ENCODE peak calls at places on chromosome X, in four cellular contexts. N is SK-N-SH, U is HepG2, O is K562. E is an unnamed sample.

GRCh38 chrX:68186552-68187262 is 246.6 kb downstream of the OPHN1 start:
- DNase-seq in U (no peak), O (no peak), N (no peak), E (peak)

GRCh38 chrX:153669174-153669890 is 4.3 kb downstream of the PNCK start:
- DNase-seq in U (no peak), O (peak), N (peak), E (no peak)

GRCh38 chrX:118594697-118595420 is 99.2 kb downstream of the DOCK11 start:
- DNase-seq in O (no peak), N (no peak), U (no peak), E (no peak)

GRCh38 chrX:47278684-47279083 is 45.9 kb downstream of the USP11 start:
- DNase-seq in U (peak), N (no peak), O (no peak), E (no peak)

GRCh38 chrX:45803383-45803921 is 602.8 kb upstream of the DIPK2B start:
- DNase-seq in U (no peak), N (no peak), O (no peak), E (peak)

GRCh38 chrX:20116087-20116574 is 576 bp downstream of the MAP7D2 start:
- DNase-seq in U (no peak), O (no peak), N (peak), E (no peak)

GRCh38 chrX:106415276-106415895 is 196.4 kb upstream of the RADX start:
- DNase-seq in N (peak), O (peak), U (peak), E (no peak)

GRCh38 chrX:44105228-44105913 is 132.2 kb upstream of the NDP start:
- DNase-seq in U (no peak), N (peak), O (no peak), E (no peak)

GRCh38 chrX:30653415-30654131 is at the start of gene GK:
- DNase-seq in N (peak), O (peak), U (no peak), E (no peak)

GRCh38 chrX:41047878-41048534 is 37.2 kb upstream of the USP9X start:
- DNase-seq in U (peak), O (peak), N (no peak), E (no peak)

GRCh38 chrX:53294024-53294648 is 12.8 kb upstream of the IQSEC2 start:
- DNase-seq in U (no peak), N (no peak), O (peak), E (peak)

GRCh38 chrX:45710081-45710801 is 509.6 kb upstream of the DIPK2B start:
- DNase-seq in O (no peak), U (no peak), N (peak), E (no peak)

GRCh38 chrX:36241397-36241796 is 321.9 kb downstream of the CFAP47 start:
- DNase-seq in U (no peak), O (no peak), N (no peak), E (no peak)

GRCh38 chrX:16750136-16750535 is 30.7 kb downstream of the SYAP1 start:
- DNase-seq in U (no peak), N (no peak), O (no peak), E (no peak)

GRCh38 chrX:46913710-46914109 is 1.5 kb downstream of the JADE3 start:
- DNase-seq in O (no peak), U (peak), N (peak), E (no peak)

GRCh38 chrX:16825306-16826035 is 39.2 kb downstream of the TXLNG start:
- DNase-seq in U (peak), N (peak), O (no peak), E (no peak)

GRCh38 chrX:154046262-154046771 is 26.6 kb upstream of the IRAK1 start:
- DNase-seq in N (no peak), O (no peak), U (no peak), E (no peak)

GRCh38 chrX:130631011-130631410 is 229.2 kb downstream of the RBMX2 start:
- DNase-seq in N (no peak), O (no peak), U (no peak), E (no peak)

GRCh38 chrX:103941201-103941975 is 21.0 kb upstream of the TMSB15B start:
- DNase-seq in N (peak), O (peak), U (no peak), E (no peak)

GRCh38 chrX:115632455-115632854 is 71.5 kb downstream of the PLS3 start:
- DNase-seq in U (no peak), O (no peak), N (no peak), E (no peak)

GRCh38 chrX:26927419-26927818 is 535.7 kb downstream of the PPP4R3C start:
- DNase-seq in O (no peak), U (no peak), N (no peak), E (no peak)

GRCh38 chrX:29841750-29842149 is 373.6 kb upstream of the MAGEB2 start:
- DNase-seq in N (no peak), O (no peak), U (no peak), E (no peak)

GRCh38 chrX:150581093-150581775 is 12.8 kb downstream of the MTM1 start:
- DNase-seq in N (no peak), U (peak), O (no peak), E (no peak)

GRCh38 chrX:8147216-8147615 is 23.9 kb downstream of the VCX2 start:
- DNase-seq in O (no peak), N (no peak), U (no peak), E (no peak)

GRCh38 chrX:40237745-40238178 is 140.0 kb upstream of the BCOR start:
- DNase-seq in O (no peak), U (no peak), N (no peak), E (no peak)

GRCh38 chrX:132822634-132823012 is 135.8 kb downstream of the HS6ST2 start:
- DNase-seq in U (no peak), O (no peak), N (no peak), E (no peak)

GRCh38 chrX:48677456-48678030 is 6.1 kb upstream of the WAS start:
- DNase-seq in U (peak), N (no peak), O (no peak), E (no peak)

GRCh38 chrX:51376672-51377071 is 44.0 kb downstream of the NUDT10 start:
- DNase-seq in O (no peak), N (no peak), U (no peak), E (no peak)
- TF ChIP-seq POLR2AphosphoS5 in O (no peak), N (no peak), U (no peak), E (no peak)

GRCh38 chrX:65588795-65589194 is 54.2 kb upstream of the LAS1L start:
- DNase-seq in N (no peak), O (no peak), U (no peak), E (no peak)

GRCh38 chrX:65591206-65591605 is 56.6 kb upstream of the LAS1L start:
- DNase-seq in O (no peak), N (no peak), U (no peak), E (no peak)

GRCh38 chrX:65586491-65586890 is 51.9 kb upstream of the LAS1L start:
- DNase-seq in O (no peak), U (no peak), N (no peak), E (no peak)

GRCh38 chrX:65589304-65589703 is 54.7 kb upstream of the LAS1L start:
- DNase-seq in N (no peak), O (no peak), U (no peak), E (no peak)

DNA sequence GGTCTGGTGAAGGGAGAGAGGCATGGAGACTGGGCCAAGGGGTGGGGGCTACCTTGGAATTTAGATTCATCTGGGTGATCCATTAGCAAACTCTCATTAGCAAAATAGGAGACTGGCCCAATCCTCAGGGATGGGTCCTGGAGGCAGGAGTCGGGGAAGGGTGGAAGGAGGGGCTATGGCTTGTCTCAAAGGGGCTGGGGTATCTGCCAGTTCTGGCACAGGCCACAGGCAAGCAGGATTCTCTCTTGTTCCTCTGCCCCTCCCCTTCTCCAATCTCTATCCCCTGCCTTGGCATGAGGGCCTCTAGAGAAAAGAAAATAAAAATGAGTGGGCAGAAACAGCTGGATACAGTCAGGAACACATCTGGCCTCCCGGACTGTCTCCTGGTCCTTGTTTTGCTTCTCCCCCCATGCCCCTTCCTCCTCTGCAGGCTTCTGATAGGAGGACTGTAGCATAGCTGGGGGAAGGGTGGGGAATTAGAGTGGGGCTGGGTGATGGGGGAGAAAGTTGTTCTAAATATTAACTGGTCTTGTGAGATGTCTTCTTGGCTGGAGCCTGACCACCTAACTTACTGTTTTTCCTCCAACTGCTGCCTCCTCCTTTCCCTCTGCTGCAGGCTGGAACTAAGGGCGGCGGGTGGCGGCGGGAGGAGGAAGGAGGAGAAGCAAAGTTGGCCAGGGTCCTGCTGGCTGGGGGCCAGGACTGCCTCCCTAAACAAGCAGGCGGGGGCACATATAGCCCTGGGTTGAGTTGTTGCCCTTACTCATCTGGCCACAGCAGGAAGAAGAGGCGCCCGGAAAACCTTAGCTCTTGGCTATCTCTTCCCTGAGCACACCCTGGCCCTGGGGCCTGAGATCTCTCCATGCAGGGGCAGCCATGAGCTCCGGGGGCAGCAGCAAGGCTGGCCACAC is 53.3 kb upstream of the LAS1L start:
- DNase-seq in U (no peak), N (no peak), O (peak), E (peak)
- H3K4me3 ChIP-seq in U (no peak), N (no peak), O (peak), E (peak)

DNA sequence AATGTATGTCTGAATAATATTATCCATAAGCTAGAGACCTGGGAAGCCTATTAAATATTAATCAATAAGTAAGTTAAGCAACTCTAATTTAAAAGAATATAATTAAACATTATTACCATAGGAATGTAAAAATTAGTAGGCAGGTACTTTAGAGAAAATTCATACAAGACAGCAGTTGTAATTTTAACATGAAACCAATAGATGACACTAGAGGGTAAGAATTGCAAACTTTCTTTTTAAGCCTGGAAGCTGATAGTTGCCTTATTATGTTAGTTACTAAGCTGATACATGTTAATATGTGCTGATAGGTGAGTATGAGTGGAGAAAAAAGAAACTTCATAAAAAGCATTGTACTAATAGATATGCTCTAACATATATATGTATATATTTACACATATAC is 1157.4 kb downstream of the FAM133A start:
- DNase-seq in O (no peak), U (no peak), N (peak), E (no peak)
- TF ChIP-seq GABPA in O (no peak), U (no peak), N (no peak), E (no peak)

GRCh38 chrX:10089378-10089795 is 67.4 kb upstream of the CLCN4 start:
- DNase-seq in U (no peak), O (no peak), N (no peak), E (no peak)
- TF ChIP-seq POLR2AphosphoS5 in U (no peak), O (no peak), N (no peak), E (no peak)

DNA sequence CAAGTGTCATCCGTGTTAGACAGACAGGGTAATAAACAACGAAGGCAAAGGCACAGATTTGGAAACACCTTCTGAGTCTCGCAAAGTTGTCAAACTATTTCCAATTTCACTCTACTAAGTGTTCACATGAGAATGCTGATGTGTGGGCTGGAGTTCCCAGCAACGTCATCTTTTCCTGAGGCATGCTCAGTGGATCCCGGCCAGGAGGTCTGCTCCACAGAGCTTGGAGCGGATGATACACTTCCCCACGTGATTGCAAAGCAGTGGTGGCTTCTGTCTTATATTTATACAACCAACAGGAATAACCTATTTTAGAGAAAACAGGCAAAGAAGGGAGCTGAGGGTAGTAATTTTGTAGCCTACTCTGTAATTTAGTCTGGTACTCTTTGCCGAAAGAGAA is 40.1 kb upstream of the PDK3 start:
- DNase-seq in O (no peak), N (no peak), U (no peak), E (no peak)
- H3K4me3 ChIP-seq in O (no peak), N (no peak), U (no peak), E (no peak)

GRCh38 chrX:105050921-105051320 is 169.6 kb downstream of the TEX13A start:
- DNase-seq in U (no peak), N (no peak), O (no peak), E (no peak)

DNA sequence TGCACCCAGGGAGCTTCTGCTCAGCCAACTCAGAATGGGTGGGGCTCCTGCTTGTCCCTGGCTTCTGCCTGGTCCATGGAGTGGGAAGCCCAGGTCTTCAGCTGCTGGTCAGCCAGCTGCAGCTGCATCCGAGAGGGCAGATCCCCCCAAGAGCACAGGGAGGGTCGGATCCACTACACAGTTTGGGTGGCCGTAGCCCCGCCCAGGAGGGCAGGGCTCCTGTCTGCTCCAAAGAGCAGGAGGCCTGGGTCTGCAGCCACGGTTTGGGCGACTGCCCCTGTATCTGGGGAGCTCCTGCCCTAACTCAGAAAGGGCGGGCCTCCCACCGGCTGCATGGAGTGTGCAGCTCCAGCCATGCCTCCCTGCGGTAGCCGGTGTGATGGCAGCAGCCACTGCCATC is 169.1 kb downstream of the TEX13A start:
- DNase-seq in U (no peak), O (no peak), N (no peak), E (no peak)
- TF ChIP-seq GABPA in U (no peak), O (no peak), N (no peak), E (no peak)

GRCh38 chrX:70434352-70434866 is 10.2 kb upstream of the DLG3 start:
- DNase-seq in U (peak), N (peak), O (peak), E (no peak)
- TF ChIP-seq POLR2AphosphoS5 in U (no peak), N (no peak), O (no peak), E (no peak)

GRCh38 chrX:74550295-74550802 is 64.1 kb downstream of the RLIM start:
- DNase-seq in N (peak), U (peak), O (peak), E (peak)
- H3K4me3 ChIP-seq in N (no peak), U (no peak), O (no peak), E (no peak)

GRCh38 chrX:123450217-123450616 is 266.1 kb downstream of the GRIA3 start:
- DNase-seq in U (peak), N (no peak), O (peak), E (no peak)

GRCh38 chrX:123455693-123456092 is 271.6 kb downstream of the GRIA3 start:
- DNase-seq in N (no peak), O (no peak), U (no peak), E (no peak)

DNA sequence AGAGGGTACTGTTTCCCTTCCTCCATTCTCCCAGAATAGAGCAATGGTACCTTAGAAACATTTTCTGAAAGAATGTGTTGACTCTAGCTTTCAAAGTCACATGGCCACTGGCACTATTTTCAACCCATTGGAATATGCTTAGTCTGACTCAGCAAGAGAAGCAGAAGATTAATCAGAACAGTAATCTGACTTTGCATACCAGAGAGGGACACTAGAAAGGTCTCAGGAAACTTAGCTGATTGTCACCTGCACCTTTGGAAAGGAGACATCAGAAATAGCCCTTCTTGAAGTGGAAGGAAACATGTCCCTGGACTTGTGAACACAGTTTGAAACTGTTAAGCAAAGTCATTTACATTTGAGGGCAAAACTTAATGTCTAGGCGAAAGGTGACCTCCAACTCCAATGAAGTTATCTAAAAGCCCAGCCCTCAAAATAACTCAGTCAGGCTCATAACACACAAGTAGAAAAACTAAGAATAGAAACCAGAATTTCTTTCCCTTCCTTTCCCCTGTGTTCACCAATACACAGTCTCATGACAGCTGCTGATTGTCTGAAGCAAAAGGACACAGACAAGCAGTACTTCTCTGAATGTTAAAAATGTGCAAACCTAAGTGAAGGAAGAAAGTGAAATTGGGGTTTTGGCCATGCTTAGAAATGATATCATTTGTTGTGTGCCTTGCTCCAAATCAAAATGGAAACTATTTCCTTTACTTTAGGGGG is 270.8 kb downstream of the GRIA3 start:
- DNase-seq in O (peak), N (no peak), U (no peak), E (no peak)
- TF ChIP-seq GABPA in O (no peak), N (no peak), U (no peak), E (no peak)

DNA sequence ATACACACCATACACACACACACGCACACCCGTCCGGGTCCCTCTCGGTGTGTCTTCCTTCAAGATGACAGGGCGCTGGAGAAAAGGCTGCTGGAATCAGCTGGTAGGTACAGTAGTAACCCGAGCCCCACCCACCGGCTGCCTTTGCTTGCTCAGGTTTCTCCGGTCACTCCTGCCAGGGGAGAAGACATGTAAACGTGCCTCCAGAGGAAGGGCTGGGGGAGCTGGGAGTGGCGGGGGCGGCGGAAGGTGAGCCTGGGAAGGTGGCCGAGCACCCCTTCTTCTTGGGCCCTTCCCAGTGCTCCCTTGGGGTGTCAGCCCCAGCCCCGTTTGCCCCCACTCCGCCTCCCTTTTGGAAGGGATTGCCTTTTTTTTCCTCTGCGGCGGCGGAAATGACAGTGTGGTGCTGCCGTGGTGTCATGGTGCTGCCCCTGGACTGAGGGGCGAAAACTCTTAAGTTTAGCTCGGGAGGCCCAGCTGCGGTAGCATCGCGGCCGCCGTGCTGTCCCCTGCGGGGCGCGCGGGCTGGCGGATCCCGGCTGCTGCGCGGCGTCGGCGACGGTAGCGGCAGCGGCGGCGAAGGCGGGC is at the start of gene MID2:
- DNase-seq in N (peak), U (no peak), O (no peak), E (no peak)
- TF ChIP-seq POLR2AphosphoS5 in N (no peak), U (no peak), O (no peak), E (no peak)

E was measured in HL-60.